ENCODE peak calls at places on chromosomes 13 and 19, in nine cellular contexts. W, J, R, H, M, D, Q, U and K are unnamed samples.

GRCh38 chr13:100392709-100393630 is 195.6 kb downstream of the GGACT start:
- DNase-seq in W (peak), J (no peak), R (peak), H (no peak), M (peak), D (peak), Q (peak), U (peak), K (peak)

GRCh38 chr19:38073806-38074685 is 150.0 kb downstream of the DPF1 start:
- DNase-seq in W (no peak), J (peak), R (peak), H (no peak), M (no peak), D (no peak), Q (no peak), U (no peak), K (peak)

GRCh38 chr13:32164622-32165268 is 133.2 kb downstream of the FRY start:
- DNase-seq in W (no peak), J (peak), R (peak), H (no peak), M (peak), D (peak), Q (peak), U (no peak), K (peak)

GRCh38 chr19:16849168-16849567 is 20.0 kb downstream of the SIN3B start:
- DNase-seq in W (no peak), J (no peak), R (no peak), H (no peak), M (no peak), D (no peak), Q (no peak), U (no peak), K (no peak)

GRCh38 chr13:88925954-88926353 is 1254.8 kb downstream of the SLITRK5 start:
- DNase-seq in W (no peak), J (no peak), R (no peak), H (no peak), M (no peak), D (no peak), Q (no peak), U (no peak), K (no peak)

GRCh38 chr19:55487884-55488687 is at the start of gene SSC5D:
- DNase-seq in W (no peak), J (no peak), R (peak), H (peak), M (peak), D (peak), Q (peak), U (no peak), K (no peak)

GRCh38 chr19:4749870-4750269 is 26.2 kb upstream of the DPP9 start:
- DNase-seq in W (no peak), J (no peak), R (no peak), H (no peak), M (no peak), D (no peak), Q (no peak), U (no peak), K (peak)

GRCh38 chr19:54481326-54481930 is 8.3 kb upstream of the CDC42EP5 start:
- DNase-seq in W (no peak), J (peak), R (peak), H (no peak), M (peak), D (no peak), Q (peak), U (peak), K (peak)

GRCh38 chr13:36131215-36131930 is at the start of gene DCLK1:
- DNase-seq in W (no peak), J (no peak), R (no peak), H (peak), M (no peak), D (peak), Q (peak), U (peak), K (no peak)

GRCh38 chr19:7421941-7422744 is 66.7 kb downstream of the PEX11G start:
- DNase-seq in W (no peak), J (no peak), R (no peak), H (no peak), M (no peak), D (no peak), Q (no peak), U (peak), K (peak)

GRCh38 chr19:17847538-17848366 is at the start of gene JAK3:
- DNase-seq in W (peak), J (no peak), R (no peak), H (peak), M (peak), D (peak), Q (peak), U (no peak), K (peak)

GRCh38 chr19:29687244-29687896 is 22.1 kb downstream of the PLEKHF1 start:
- DNase-seq in W (no peak), J (peak), R (peak), H (no peak), M (no peak), D (peak), Q (peak), U (peak), K (peak)

GRCh38 chr19:6519289-6519688 is 11.5 kb upstream of the TNFSF9 start:
- DNase-seq in W (no peak), J (no peak), R (peak), H (no peak), M (no peak), D (peak), Q (peak), U (peak), K (peak)

GRCh38 chr13:36536546-36536945 is 104.3 kb downstream of the CCNA1 start:
- DNase-seq in W (no peak), J (no peak), R (no peak), H (no peak), M (no peak), D (peak), Q (no peak), U (no peak), K (no peak)

GRCh38 chr13:87426737-87427136 is 244.4 kb upstream of the SLITRK5 start:
- DNase-seq in W (no peak), J (no peak), R (no peak), H (no peak), M (no peak), D (no peak), Q (no peak), U (no peak), K (no peak)

GRCh38 chr13:102012299-102013293 is 389.3 kb downstream of the FGF14 start:
- DNase-seq in W (no peak), J (no peak), R (no peak), H (no peak), M (peak), D (no peak), Q (no peak), U (no peak), K (no peak)

GRCh38 chr19:17026706-17027427 is at the start of gene CPAMD8:
- DNase-seq in W (no peak), J (no peak), R (no peak), H (no peak), M (no peak), D (no peak), Q (no peak), U (no peak), K (no peak)

GRCh38 chr13:110113284-110113764 is 193.6 kb downstream of the COL4A1 start:
- DNase-seq in W (no peak), J (no peak), R (no peak), H (no peak), M (no peak), D (peak), Q (peak), U (peak), K (peak)

GRCh38 chr13:27132538-27132937 is 39.1 kb downstream of the USP12 start:
- DNase-seq in W (no peak), J (no peak), R (no peak), H (no peak), M (no peak), D (no peak), Q (no peak), U (no peak), K (no peak)

GRCh38 chr19:43780706-43781525 is at the start of gene KCNN4:
- DNase-seq in W (no peak), J (no peak), R (peak), H (no peak), M (no peak), D (peak), Q (peak), U (peak), K (no peak)

GRCh38 chr19:10417598-10418280 is 2.6 kb upstream of the PDE4A start:
- DNase-seq in W (no peak), J (peak), R (no peak), H (no peak), M (peak), D (no peak), Q (no peak), U (no peak), K (no peak)

GRCh38 chr13:50917572-50917971 is 8.0 kb downstream of the RNASEH2B start:
- DNase-seq in W (no peak), J (no peak), R (peak), H (no peak), M (no peak), D (no peak), Q (no peak), U (no peak), K (no peak)

GRCh38 chr19:38726761-38727301 is 17.4 kb downstream of the CAPN12 start:
- DNase-seq in W (no peak), J (no peak), R (no peak), H (no peak), M (no peak), D (no peak), Q (no peak), U (no peak), K (no peak)

GRCh38 chr13:75762066-75762937 is 126.2 kb downstream of the LMO7 start:
- DNase-seq in W (no peak), J (no peak), R (no peak), H (no peak), M (no peak), D (no peak), Q (no peak), U (peak), K (peak)

GRCh38 chr19:18776288-18776594 is 14.9 kb downstream of the COMP start:
- DNase-seq in W (no peak), J (no peak), R (no peak), H (no peak), M (no peak), D (no peak), Q (peak), U (no peak), K (no peak)

GRCh38 chr13:79393564-79394249 is 12.3 kb downstream of the RBM26 start:
- DNase-seq in W (no peak), J (peak), R (peak), H (no peak), M (peak), D (no peak), Q (no peak), U (no peak), K (peak)

GRCh38 chr13:70895599-70895998 is 787.3 kb upstream of the KLHL1 start:
- DNase-seq in W (no peak), J (no peak), R (no peak), H (no peak), M (no peak), D (no peak), Q (no peak), U (no peak), K (no peak)

GRCh38 chr19:33868076-33868735 is 71.5 kb downstream of the KCTD15 start:
- DNase-seq in W (no peak), J (no peak), R (no peak), H (no peak), M (peak), D (no peak), Q (no peak), U (no peak), K (no peak)

GRCh38 chr13:55652657-55653056 is 1488.1 kb upstream of the PRR20A start:
- DNase-seq in W (no peak), J (no peak), R (no peak), H (no peak), M (no peak), D (no peak), Q (no peak), U (no peak), K (no peak)

GRCh38 chr13:101681834-101682233 is 229.4 kb downstream of the ITGBL1 start:
- DNase-seq in W (no peak), J (no peak), R (peak), H (no peak), M (no peak), D (peak), Q (peak), U (no peak), K (no peak)

GRCh38 chr13:79282508-79282907 is 123.5 kb downstream of the RBM26 start:
- DNase-seq in W (no peak), J (no peak), R (no peak), H (no peak), M (no peak), D (no peak), Q (no peak), U (no peak), K (peak)

GRCh38 chr19:2523630-2524311 is 47.8 kb downstream of the GADD45B start:
- DNase-seq in W (no peak), J (no peak), R (no peak), H (peak), M (peak), D (peak), Q (peak), U (no peak), K (peak)

GRCh38 chr13:71874490-71874889 is 7.5 kb upstream of the DACH1 start:
- DNase-seq in W (no peak), J (no peak), R (no peak), H (no peak), M (no peak), D (no peak), Q (no peak), U (no peak), K (no peak)

GRCh38 chr13:34555988-34556387 is 386.1 kb upstream of the NBEA start:
- DNase-seq in W (no peak), J (no peak), R (no peak), H (no peak), M (no peak), D (no peak), Q (no peak), U (no peak), K (no peak)

GRCh38 chr19:6534451-6535093 is 3.7 kb downstream of the TNFSF9 start:
- DNase-seq in W (no peak), J (no peak), R (no peak), H (no peak), M (no peak), D (no peak), Q (no peak), U (no peak), K (no peak)

GRCh38 chr13:93169980-93170379 is 56.6 kb upstream of the GPC6 start:
- DNase-seq in W (no peak), J (no peak), R (no peak), H (no peak), M (no peak), D (peak), Q (peak), U (peak), K (no peak)

GRCh38 chr13:37277435-37278144 is 172.1 kb upstream of the CSNK1A1L start:
- DNase-seq in W (no peak), J (no peak), R (no peak), H (no peak), M (no peak), D (no peak), Q (peak), U (no peak), K (no peak)